ENCODE peak calls at places on chromosome 14, in six cellular contexts. L is mucosa of descending colon, Z is T-cell, V is NCI-H1105, G is NCI-H1092, W is GF-D8. R is an unnamed sample.

GRCh38 chr14:100433428-100433814 is 110.3 kb downstream of the SLC25A47 start:
- DNase-seq in L (no peak), Z (no peak), V (no peak), G (no peak), W (no peak), R (no peak)

GRCh38 chr14:106657460-106657859 is 1131.1 kb downstream of the TMEM121 start:
- DNase-seq in L (no peak), Z (peak), V (no peak), G (no peak), W (no peak), R (peak)

GRCh38 chr14:105485720-105486332 is 860 bp upstream of the CRIP1 start:
- DNase-seq in L (no peak), Z (peak), V (no peak), G (no peak), W (peak), R (peak)

GRCh38 chr14:68718033-68718725 is 74.7 kb downstream of the ZFP36L1 start:
- DNase-seq in L (no peak), Z (no peak), V (no peak), G (no peak), W (no peak), R (no peak)

GRCh38 chr14:27427796-27428195 is 830.0 kb upstream of the NOVA1 start:
- DNase-seq in L (no peak), Z (no peak), V (no peak), G (no peak), W (no peak), R (no peak)

GRCh38 chr14:103194256-103195045 is 71.2 kb downstream of the TNFAIP2 start:
- DNase-seq in L (no peak), Z (no peak), V (no peak), G (no peak), W (no peak), R (no peak)

GRCh38 chr14:74886001-74886400 is 4.3 kb downstream of the DLST start:
- DNase-seq in L (no peak), Z (no peak), V (no peak), G (no peak), W (no peak), R (no peak)

GRCh38 chr14:68662395-68662794 is 130.5 kb downstream of the ZFP36L1 start:
- DNase-seq in L (no peak), Z (no peak), V (no peak), G (no peak), W (no peak), R (no peak)

GRCh38 chr14:52960627-52961026 is 9.8 kb upstream of the FERMT2 start:
- DNase-seq in L (no peak), Z (no peak), V (no peak), G (no peak), W (no peak), R (no peak)

GRCh38 chr14:75427482-75428229 is at the start of gene JDP2:
- DNase-seq in L (peak), Z (peak), V (peak), G (peak), W (no peak), R (peak)

GRCh38 chr14:53953828-53954550 is 2.6 kb downstream of the BMP4 start:
- DNase-seq in L (no peak), Z (no peak), V (no peak), G (no peak), W (no peak), R (no peak)

GRCh38 chr14:56023681-56024080 is 94.5 kb upstream of the PELI2 start:
- DNase-seq in L (no peak), Z (no peak), V (no peak), G (no peak), W (no peak), R (no peak)

R was measured in NCI-H2107.